ENCODE peak calls at places on chromosomes 16 and 17, in six cellular contexts. One of them, this sample, is unnamed. For H3K27me3 and H3K4me1, the result is how much of the 10 kb centered on the place peaks cover.

GRCh38 chr17:39981207-39982068 is 831 bp downstream of the PSMD3 start:
- DNase-seq in fibroblast of lung: peak
- DNase-seq in prostate gland: no peak
- DNase-seq in neuronal stem cell: no peak
- DNase-seq in Peyer's patch: no peak
- DNase-seq in thoracic aorta: no peak
- DNase-seq in this sample: no peak

GRCh38 chr17:7538050-7538449 is 10.8 kb upstream of the TNFSF12 start:
- DNase-seq in thoracic aorta: no peak
- DNase-seq in fibroblast of lung: no peak
- DNase-seq in prostate gland: no peak
- DNase-seq in Peyer's patch: no peak
- DNase-seq in neuronal stem cell: no peak
- DNase-seq in this sample: no peak

GRCh38 chr16:79284760-79285159 is 315.8 kb downstream of the MAF start:
- DNase-seq in thoracic aorta: no peak
- DNase-seq in neuronal stem cell: no peak
- DNase-seq in prostate gland: no peak
- DNase-seq in Peyer's patch: no peak
- DNase-seq in fibroblast of lung: no peak
- DNase-seq in this sample: no peak

GRCh38 chr17:48478224-48479013 is 48.4 kb upstream of the SKAP1 start:
- DNase-seq in fibroblast of lung: no peak
- DNase-seq in Peyer's patch: no peak
- DNase-seq in neuronal stem cell: no peak
- DNase-seq in thoracic aorta: no peak
- DNase-seq in prostate gland: no peak
- DNase-seq in this sample: no peak

GRCh38 chr17:78374631-78375274 is 3.7 kb upstream of the PGS1 start:
- DNase-seq in neuronal stem cell: peak
- DNase-seq in thoracic aorta: no peak
- DNase-seq in fibroblast of lung: peak
- DNase-seq in Peyer's patch: no peak
- DNase-seq in prostate gland: no peak
- DNase-seq in this sample: no peak

GRCh38 chr17:48541574-48542113 is 3.3 kb downstream of the HOXB2 start:
- DNase-seq in prostate gland: no peak
- DNase-seq in neuronal stem cell: no peak
- DNase-seq in Peyer's patch: peak
- DNase-seq in thoracic aorta: no peak
- DNase-seq in fibroblast of lung: no peak
- DNase-seq in this sample: no peak

GRCh38 chr17:53168413-53168812 is 654.3 kb upstream of the KIF2B start:
- DNase-seq in thoracic aorta: no peak
- DNase-seq in prostate gland: no peak
- DNase-seq in neuronal stem cell: no peak
- DNase-seq in fibroblast of lung: no peak
- DNase-seq in Peyer's patch: no peak
- DNase-seq in this sample: no peak

GRCh38 chr17:76872221-76872873 is 4.1 kb downstream of the MGAT5B start:
- DNase-seq in thoracic aorta: no peak
- DNase-seq in prostate gland: no peak
- DNase-seq in Peyer's patch: no peak
- DNase-seq in fibroblast of lung: peak
- DNase-seq in neuronal stem cell: no peak
- DNase-seq in this sample: no peak

GRCh38 chr16:16182918-16183317 is 40.4 kb downstream of the ABCC6 start:
- DNase-seq in fibroblast of lung: no peak
- DNase-seq in Peyer's patch: no peak
- DNase-seq in neuronal stem cell: no peak
- DNase-seq in thoracic aorta: no peak
- DNase-seq in prostate gland: no peak
- DNase-seq in this sample: no peak

GRCh38 chr17:48574523-48575065 is 3.6 kb downstream of the HOXB4 start:
- DNase-seq in prostate gland: no peak
- DNase-seq in Peyer's patch: no peak
- DNase-seq in fibroblast of lung: no peak
- DNase-seq in thoracic aorta: no peak
- DNase-seq in neuronal stem cell: no peak
- DNase-seq in this sample: no peak

GRCh38 chr16:66516808-66517585 is 32.9 kb downstream of the TK2 start:
- DNase-seq in thoracic aorta: peak
- DNase-seq in fibroblast of lung: peak
- DNase-seq in prostate gland: peak
- DNase-seq in Peyer's patch: peak
- DNase-seq in neuronal stem cell: no peak
- DNase-seq in this sample: peak

GRCh38 chr17:72120878-72121163 is at the start of gene SOX9:
- DNase-seq in Peyer's patch: peak
- DNase-seq in thoracic aorta: no peak
- DNase-seq in fibroblast of lung: peak
- DNase-seq in prostate gland: peak
- DNase-seq in neuronal stem cell: peak
- DNase-seq in this sample: peak

GRCh38 chr16:69482410-69482951 is 58.1 kb downstream of the CYB5B start:
- DNase-seq in neuronal stem cell: no peak
- DNase-seq in thoracic aorta: peak
- DNase-seq in Peyer's patch: no peak
- DNase-seq in fibroblast of lung: peak
- DNase-seq in prostate gland: peak
- DNase-seq in this sample: peak

GRCh38 chr16:4936181-4936990 is 562 bp downstream of the PPL start:
- DNase-seq in thoracic aorta: no peak
- DNase-seq in fibroblast of lung: no peak
- DNase-seq in Peyer's patch: peak
- DNase-seq in prostate gland: peak
- DNase-seq in neuronal stem cell: no peak
- DNase-seq in this sample: peak

GRCh38 chr16:81673432-81673831 is 105.7 kb upstream of the PLCG2 start:
- DNase-seq in Peyer's patch: no peak
- DNase-seq in prostate gland: no peak
- DNase-seq in neuronal stem cell: no peak
- DNase-seq in fibroblast of lung: no peak
- DNase-seq in thoracic aorta: no peak
- DNase-seq in this sample: no peak

GRCh38 chr16:75761111-75761510 is 34.8 kb upstream of the CPHXL start:
- DNase-seq in Peyer's patch: no peak
- DNase-seq in thoracic aorta: no peak
- DNase-seq in fibroblast of lung: peak
- DNase-seq in neuronal stem cell: no peak
- DNase-seq in prostate gland: no peak
- DNase-seq in this sample: no peak

GRCh38 chr17:45136846-45137560 is 1.5 kb downstream of the ACBD4 start:
- DNase-seq in thoracic aorta: no peak
- DNase-seq in fibroblast of lung: no peak
- DNase-seq in prostate gland: no peak
- DNase-seq in Peyer's patch: no peak
- DNase-seq in neuronal stem cell: no peak
- DNase-seq in this sample: no peak

GRCh38 chr16:26453215-26453614 is 613.5 kb upstream of the C16orf82 start:
- DNase-seq in fibroblast of lung: no peak
- DNase-seq in thoracic aorta: no peak
- DNase-seq in Peyer's patch: no peak
- DNase-seq in neuronal stem cell: no peak
- DNase-seq in prostate gland: no peak
- DNase-seq in this sample: no peak

GRCh38 chr17:40552806-40553693 is 12.2 kb downstream of the CCR7 start:
- DNase-seq in prostate gland: no peak
- DNase-seq in Peyer's patch: peak
- DNase-seq in thoracic aorta: no peak
- DNase-seq in fibroblast of lung: peak
- DNase-seq in neuronal stem cell: no peak
- DNase-seq in this sample: peak

GRCh38 chr17:78532311-78532710 is 44.9 kb downstream of the DNAH17 start:
- DNase-seq in fibroblast of lung: no peak
- DNase-seq in neuronal stem cell: no peak
- DNase-seq in prostate gland: no peak
- DNase-seq in thoracic aorta: no peak
- DNase-seq in Peyer's patch: no peak
- DNase-seq in this sample: peak

DNA sequence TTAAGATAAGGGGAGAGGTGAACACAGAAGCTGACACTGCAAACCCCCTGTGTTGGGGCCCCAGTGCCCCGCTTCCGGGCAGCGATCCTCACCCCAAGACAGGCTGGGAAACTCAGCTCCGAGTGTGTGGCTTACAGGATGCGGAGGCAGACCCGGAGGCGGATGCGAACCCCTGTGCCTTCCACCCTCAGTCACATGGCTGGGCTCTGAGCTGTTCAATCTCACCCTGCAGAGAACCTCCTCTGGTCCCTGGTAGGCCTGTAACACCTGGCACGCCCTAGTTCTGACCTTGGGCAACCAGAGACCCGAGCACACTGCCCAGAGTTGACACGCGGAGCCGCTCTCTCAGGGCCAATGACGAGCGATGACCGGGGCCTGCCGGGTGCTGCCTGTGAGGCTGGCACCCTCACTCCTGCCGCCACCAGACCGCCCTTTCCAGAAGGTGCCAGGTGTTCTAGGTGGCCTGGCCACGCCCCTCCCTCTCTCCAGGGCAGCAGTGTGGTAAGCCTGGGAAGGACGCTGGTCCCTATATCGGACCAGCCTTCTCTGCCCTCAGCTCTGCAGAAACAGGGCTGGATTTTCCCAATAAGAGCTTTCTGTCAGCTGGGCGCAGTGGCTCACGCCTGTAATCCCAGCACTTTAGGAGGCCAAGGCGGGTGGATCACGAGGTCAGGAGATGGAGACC is 23.3 kb downstream of the MEAK7 start:
- DNase-seq in neuronal stem cell: no peak
- DNase-seq in Peyer's patch: no peak
- DNase-seq in thoracic aorta: no peak
- DNase-seq in prostate gland: no peak
- DNase-seq in fibroblast of lung: no peak
- DNase-seq in this sample: peak
- H3K27me3 ChIP-seq in neuronal stem cell: under half
- H3K27me3 ChIP-seq in Peyer's patch: under half
- H3K27me3 ChIP-seq in thoracic aorta: under half
- H3K27me3 ChIP-seq in prostate gland: under half
- H3K27me3 ChIP-seq in fibroblast of lung: under half
- H3K27me3 ChIP-seq in this sample: under half

GRCh38 chr17:75394332-75394918 is 11.1 kb downstream of the GRB2 start:
- DNase-seq in fibroblast of lung: no peak
- DNase-seq in Peyer's patch: no peak
- DNase-seq in thoracic aorta: no peak
- DNase-seq in prostate gland: no peak
- DNase-seq in neuronal stem cell: no peak
- DNase-seq in this sample: no peak

GRCh38 chr17:75390982-75391381 is 14.5 kb downstream of the GRB2 start:
- DNase-seq in prostate gland: no peak
- DNase-seq in Peyer's patch: no peak
- DNase-seq in neuronal stem cell: no peak
- DNase-seq in fibroblast of lung: peak
- DNase-seq in thoracic aorta: no peak
- DNase-seq in this sample: no peak

GRCh38 chr17:75396025-75396424 is 9.5 kb downstream of the GRB2 start:
- DNase-seq in thoracic aorta: no peak
- DNase-seq in prostate gland: no peak
- DNase-seq in neuronal stem cell: no peak
- DNase-seq in fibroblast of lung: no peak
- DNase-seq in Peyer's patch: no peak
- DNase-seq in this sample: no peak

GRCh38 chr17:75393523-75394331 is 11.8 kb downstream of the GRB2 start:
- DNase-seq in neuronal stem cell: peak
- DNase-seq in Peyer's patch: peak
- DNase-seq in prostate gland: peak
- DNase-seq in fibroblast of lung: peak
- DNase-seq in thoracic aorta: peak
- DNase-seq in this sample: peak

GRCh38 chr17:75392559-75392958 is 12.9 kb downstream of the GRB2 start:
- DNase-seq in thoracic aorta: no peak
- DNase-seq in fibroblast of lung: no peak
- DNase-seq in Peyer's patch: no peak
- DNase-seq in prostate gland: no peak
- DNase-seq in neuronal stem cell: no peak
- DNase-seq in this sample: no peak
- H3K4me1 ChIP-seq in thoracic aorta: half or more
- H3K4me1 ChIP-seq in fibroblast of lung: under half
- H3K4me1 ChIP-seq in Peyer's patch: under half
- H3K4me1 ChIP-seq in prostate gland: under half
- H3K4me1 ChIP-seq in neuronal stem cell: under half
- H3K4me1 ChIP-seq in this sample: under half

GRCh38 chr16:89002851-89003830 is 26.1 kb upstream of the CBFA2T3 start:
- DNase-seq in neuronal stem cell: no peak
- DNase-seq in fibroblast of lung: no peak
- DNase-seq in prostate gland: no peak
- DNase-seq in thoracic aorta: no peak
- DNase-seq in Peyer's patch: no peak
- DNase-seq in this sample: no peak

GRCh38 chr16:89000207-89000959 is 23.4 kb upstream of the CBFA2T3 start:
- DNase-seq in fibroblast of lung: no peak
- DNase-seq in thoracic aorta: no peak
- DNase-seq in Peyer's patch: no peak
- DNase-seq in neuronal stem cell: no peak
- DNase-seq in prostate gland: no peak
- DNase-seq in this sample: no peak

GRCh38 chr16:89001117-89002027 is 24.4 kb upstream of the CBFA2T3 start:
- DNase-seq in thoracic aorta: no peak
- DNase-seq in fibroblast of lung: no peak
- DNase-seq in prostate gland: no peak
- DNase-seq in neuronal stem cell: no peak
- DNase-seq in Peyer's patch: no peak
- DNase-seq in this sample: no peak

GRCh38 chr16:88995746-88996535 is 18.9 kb upstream of the CBFA2T3 start:
- DNase-seq in Peyer's patch: no peak
- DNase-seq in fibroblast of lung: no peak
- DNase-seq in prostate gland: no peak
- DNase-seq in thoracic aorta: no peak
- DNase-seq in neuronal stem cell: no peak
- DNase-seq in this sample: no peak

DNA sequence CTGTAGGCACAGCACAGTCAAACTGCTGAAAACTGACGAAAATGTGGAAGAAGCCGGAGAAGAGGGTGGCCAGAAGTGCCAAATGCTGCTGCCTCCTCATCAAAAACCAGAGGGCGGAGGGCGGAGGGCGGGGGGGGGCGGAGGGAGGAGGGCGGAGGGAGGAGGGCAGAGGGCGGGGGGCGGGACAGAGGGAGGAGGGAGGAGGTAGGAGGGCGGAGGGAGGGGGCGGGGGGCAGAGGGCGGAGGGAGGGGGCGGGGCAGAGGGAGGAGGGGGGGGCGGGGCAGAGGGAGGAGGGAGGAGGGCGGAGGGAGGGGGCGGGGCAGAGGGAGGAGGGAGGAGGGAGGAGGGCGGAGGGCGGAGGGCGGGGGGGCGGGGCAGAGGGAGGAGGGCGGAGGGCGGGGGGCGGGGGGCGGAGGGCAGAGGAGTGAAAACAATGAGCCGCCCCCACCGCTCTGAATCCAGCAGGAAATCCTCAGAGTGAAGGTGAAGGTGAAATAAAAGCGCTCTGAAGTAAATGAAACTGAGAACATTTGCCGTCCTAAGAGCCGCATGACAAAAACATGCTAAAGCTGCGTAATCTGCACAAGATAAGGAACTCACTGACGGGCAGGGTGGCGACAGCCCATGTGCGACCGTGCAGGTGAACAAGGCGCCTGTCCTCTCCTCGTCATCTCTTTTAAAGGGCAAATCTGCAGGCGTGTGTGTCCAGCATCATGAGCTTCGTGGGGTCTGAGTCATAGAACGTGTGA is 22.6 kb upstream of the CBFA2T3 start:
- DNase-seq in prostate gland: no peak
- DNase-seq in fibroblast of lung: no peak
- DNase-seq in Peyer's patch: peak
- DNase-seq in neuronal stem cell: no peak
- DNase-seq in thoracic aorta: no peak
- DNase-seq in this sample: no peak
- H3K4me3 ChIP-seq in prostate gland: no peak
- H3K4me3 ChIP-seq in fibroblast of lung: no peak
- H3K4me3 ChIP-seq in Peyer's patch: no peak
- H3K4me3 ChIP-seq in neuronal stem cell: no peak
- H3K4me3 ChIP-seq in thoracic aorta: no peak
- H3K4me3 ChIP-seq in this sample: no peak

GRCh38 chr16:54287018-54287757 is 601 bp upstream of the IRX3 start:
- DNase-seq in neuronal stem cell: peak
- DNase-seq in prostate gland: peak
- DNase-seq in fibroblast of lung: no peak
- DNase-seq in Peyer's patch: peak
- DNase-seq in thoracic aorta: no peak
- DNase-seq in this sample: no peak
- H3K27me3 ChIP-seq in neuronal stem cell: half or more
- H3K27me3 ChIP-seq in prostate gland: under half
- H3K27me3 ChIP-seq in fibroblast of lung: half or more
- H3K27me3 ChIP-seq in Peyer's patch: under half
- H3K27me3 ChIP-seq in thoracic aorta: under half
- H3K27me3 ChIP-seq in this sample: half or more

This sample was measured in colonic mucosa.